ENCODE peak calls at places on chromosomes 5 and 9, in eight cellular contexts. Y, M, V, K, P, N, L and A are unnamed samples.

GRCh38 chr9:20646656-20647055 is 24.4 kb upstream of the MLLT3 start:
- DNase-seq in Y (no peak), L (no peak), M (no peak), P (no peak), N (no peak), K (no peak), V (no peak), A (no peak)

GRCh38 chr5:96687812-96688453 is 25.8 kb downstream of the CAST start:
- DNase-seq in M (no peak), V (peak; percentile 76), K (no peak), N (no peak), P (no peak), Y (no peak), L (peak; percentile 76), A (no peak)

GRCh38 chr5:113123563-113123962 is 147.0 kb downstream of the DCP2 start:
- DNase-seq in P (no peak), N (no peak), V (peak; percentile 30), L (no peak), K (no peak), Y (no peak), M (no peak), A (no peak)

GRCh38 chr9:18190671-18191374 is 283.1 kb upstream of the ADAMTSL1 start:
- DNase-seq in K (no peak), L (no peak), V (no peak), Y (peak; percentile 5), P (no peak), N (no peak), M (no peak), A (peak; percentile 39)

GRCh38 chr9:71072587-71072986 is 48.8 kb downstream of the TRPM3 start:
- DNase-seq in M (no peak), L (no peak), K (no peak), N (no peak), Y (no peak), V (no peak), P (no peak), A (no peak)

GRCh38 chr5:137575847-137576246 is 76.7 kb upstream of the SPOCK1 start:
- DNase-seq in L (no peak), V (peak; percentile 98), P (no peak), M (no peak), N (no peak), K (no peak), Y (no peak), A (no peak)

GRCh38 chr5:171093598-171093997 is 215.4 kb upstream of the TLX3 start:
- DNase-seq in N (no peak), M (no peak), L (peak; percentile 3), Y (no peak), K (no peak), V (no peak), P (no peak), A (no peak)

GRCh38 chr5:158570502-158570901 is 529.2 kb downstream of the EBF1 start:
- DNase-seq in Y (no peak), M (no peak), L (no peak), N (no peak), V (no peak), P (no peak), K (no peak), A (no peak)

GRCh38 chr5:152271420-152271819 is 133.7 kb downstream of the NMUR2 start:
- DNase-seq in N (no peak), L (no peak), V (peak; percentile 50), K (no peak), Y (peak; percentile 9), M (no peak), P (no peak), A (peak; percentile 25)

GRCh38 chr5:91281409-91281808 is 101.7 kb downstream of the ARRDC3 start:
- DNase-seq in P (no peak), L (peak; percentile 85), K (peak; percentile 20), V (no peak), N (no peak), M (no peak), Y (no peak), A (no peak)

GRCh38 chr5:181207960-181208253 is 2.9 kb upstream of the TRIM7 start:
- DNase-seq in V (no peak), M (no peak), N (no peak), Y (no peak), P (no peak), L (no peak), K (no peak), A (no peak)
- H3K4me3 ChIP-seq in V (peak overlapping the region; percentile 72), M (no peak overlapping the region), N (no peak overlapping the region), Y (no peak overlapping the region), P (peak overlapping the region; percentile 71), L (no peak overlapping the region), K (peak overlapping the region; percentile 72), A (peak overlapping the region; percentile 70)

GRCh38 chr9:89635816-89636215 is 31.0 kb downstream of the GADD45G start:
- DNase-seq in M (no peak), V (no peak), K (peak; percentile 59), N (no peak), P (no peak), Y (peak; percentile 67), L (no peak), A (no peak)

GRCh38 chr9:89632136-89633135 is 27.6 kb downstream of the GADD45G start:
- DNase-seq in K (no peak), V (no peak), M (no peak), N (no peak), Y (no peak), L (no peak), P (no peak), A (no peak)

GRCh38 chr9:89635007-89635742 is 30.4 kb downstream of the GADD45G start:
- DNase-seq in P (peak; percentile 78), K (no peak), M (no peak), Y (peak; percentile 92), N (no peak), L (peak; percentile 40), V (no peak), A (no peak)

GRCh38 chr9:89633404-89633803 is 28.6 kb downstream of the GADD45G start:
- DNase-seq in Y (no peak), K (no peak), N (no peak), V (no peak), L (no peak), M (no peak), P (no peak), A (no peak)

DNA sequence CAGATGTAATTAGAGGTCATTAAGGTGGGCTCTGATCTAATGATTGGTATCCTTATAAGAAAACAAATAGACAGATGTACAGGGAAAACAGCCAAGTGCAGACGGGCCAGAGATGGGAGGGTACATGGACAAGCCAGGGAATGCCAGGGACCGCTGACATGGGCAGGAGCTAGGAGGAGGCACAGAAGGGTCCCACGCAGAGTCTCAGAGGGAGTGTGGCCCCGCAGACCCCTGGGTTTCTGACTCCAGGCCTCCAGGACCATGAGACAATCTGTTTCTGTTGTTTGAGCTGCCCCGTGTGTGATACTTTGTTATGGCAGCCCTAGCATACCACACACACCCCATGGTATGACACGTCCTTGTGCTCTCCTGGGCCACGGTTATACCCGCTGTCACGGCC is 29.1 kb downstream of the GADD45G start:
- DNase-seq in P (no peak), V (no peak), K (no peak), Y (no peak), N (no peak), M (no peak), L (no peak), A (no peak)
- H3K27ac ChIP-seq in P (no peak overlapping the region), V (no peak overlapping the region), K (no peak overlapping the region), Y (no peak overlapping the region), N (no peak overlapping the region), M (no peak overlapping the region), L (no peak overlapping the region), A (no peak overlapping the region)

GRCh38 chr5:54537720-54538119 is 20.2 kb downstream of the SNX18 start:
- DNase-seq in N (no peak), Y (no peak), L (no peak), P (no peak), M (no peak), V (no peak), K (no peak), A (no peak)

GRCh38 chr5:54535149-54535844 is 17.7 kb downstream of the SNX18 start:
- DNase-seq in L (no peak), N (no peak), V (no peak), P (no peak), Y (no peak), M (no peak), K (no peak), A (no peak)

GRCh38 chr5:54531536-54531935 is 14.0 kb downstream of the SNX18 start:
- DNase-seq in M (no peak), P (no peak), V (no peak), Y (no peak), N (no peak), K (peak; percentile 43), L (no peak), A (no peak)

GRCh38 chr5:54534306-54534705 is 16.7 kb downstream of the SNX18 start:
- DNase-seq in L (no peak), V (no peak), Y (no peak), M (no peak), N (no peak), K (no peak), P (no peak), A (no peak)

DNA sequence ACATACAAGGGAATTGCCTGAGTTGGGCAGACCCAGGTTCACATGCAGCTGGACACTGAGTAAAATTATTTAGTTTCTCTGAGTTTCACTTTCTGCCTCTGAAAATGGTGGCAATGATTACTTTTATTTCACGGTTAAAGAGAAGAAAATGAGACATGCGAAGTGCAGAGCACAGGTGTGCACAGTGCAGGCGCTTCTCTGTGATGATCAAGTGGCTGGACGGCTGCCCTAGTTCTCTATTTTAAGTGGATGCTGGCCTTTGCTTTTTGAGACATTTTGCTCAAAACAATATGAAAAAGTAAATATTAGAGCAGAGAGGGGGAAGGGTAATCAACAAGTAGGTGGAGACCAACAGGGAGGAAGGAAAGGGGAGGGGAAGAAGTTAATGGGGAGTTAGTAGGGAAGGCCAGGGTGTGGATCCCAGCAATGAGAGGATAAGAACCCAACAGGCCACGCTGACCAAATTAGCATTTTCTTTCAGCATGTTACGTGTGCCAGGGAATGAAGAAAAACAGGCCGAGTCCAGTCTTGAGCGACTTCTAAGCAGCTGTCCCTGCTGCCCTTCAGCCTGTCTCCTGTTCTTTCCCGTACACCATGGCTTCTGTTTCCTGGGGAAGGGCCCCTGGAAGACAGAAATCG is 16.1 kb downstream of the SNX18 start:
- DNase-seq in P (no peak), Y (peak; percentile 45), N (no peak), V (no peak), M (no peak), K (no peak), L (no peak), A (peak; percentile 62)
- H3K4me3 ChIP-seq in P (no peak overlapping the region), Y (no peak overlapping the region), N (no peak overlapping the region), V (no peak overlapping the region), M (no peak overlapping the region), K (no peak overlapping the region), L (no peak overlapping the region), A (no peak overlapping the region)

GRCh38 chr5:136020001-136020382 is 8.8 kb upstream of the TGFBI start:
- DNase-seq in Y (no peak), K (no peak), N (no peak), L (no peak), M (no peak), P (no peak), V (no peak), A (no peak)

GRCh38 chr5:136018814-136019777 is 9.7 kb upstream of the TGFBI start:
- DNase-seq in V (peak; percentile 98), L (peak; percentile 99), K (no peak), N (no peak), P (no peak), M (no peak), Y (no peak), A (no peak)

GRCh38 chr5:136022965-136023364 is 5.8 kb upstream of the TGFBI start:
- DNase-seq in M (no peak), L (no peak), Y (no peak), V (no peak), P (no peak), K (no peak), N (no peak), A (no peak)

GRCh38 chr5:136020383-136021015 is 8.3 kb upstream of the TGFBI start:
- DNase-seq in M (no peak), Y (peak; percentile 25), L (peak; percentile 99), P (no peak), N (no peak), K (peak; percentile 59), V (peak; percentile 82), A (no peak)

GRCh38 chr5:136021016-136021405 is 7.8 kb upstream of the TGFBI start:
- DNase-seq in V (no peak), P (no peak), L (peak; percentile 78), N (no peak), K (no peak), M (no peak), Y (no peak), A (no peak)
- H3K27ac ChIP-seq in V (peak overlapping the region; percentile 78), P (no peak overlapping the region), L (peak overlapping the region; percentile 97), N (no peak overlapping the region), K (peak overlapping the region; percentile 77), M (no peak overlapping the region), Y (no peak overlapping the region), A (no peak overlapping the region)